ENCODE peak calls at places on chromosome 5, in ten cellular contexts. L is astrocyte, P is A549, G is GM23248, C is aorta, A is gastrocnemius medialis, B is IMR-90, K is transverse colon, N is tibial artery, E is right cardiac atrium. R is an unnamed sample.

GRCh38 chr5:148759101-148759500 is 67.3 kb upstream of the ADRB2 start:
- DNase-seq in C (no peak), A (no peak), K (no peak), P (no peak), E (no peak), G (no peak), B (no peak), N (no peak), L (no peak), R (no peak)

GRCh38 chr5:115169392-115170127 is at the start of gene TRIM36:
- DNase-seq in L (peak), B (peak), N (peak), A (peak), G (peak), E (peak), P (peak), C (peak), K (peak), R (peak)

GRCh38 chr5:149130932-149131273 is 10.4 kb upstream of the ABLIM3 start:
- DNase-seq in N (no peak), E (no peak), L (no peak), P (no peak), K (no peak), B (no peak), C (no peak), A (no peak), G (no peak), R (no peak)

GRCh38 chr5:179904463-179905143 is 3.1 kb downstream of the TBC1D9B start:
- DNase-seq in G (no peak), N (no peak), L (no peak), B (no peak), P (no peak), C (no peak), E (no peak), K (no peak), A (no peak), R (no peak)

GRCh38 chr5:181217111-181217804 is 5.8 kb upstream of the TRIM41 start:
- DNase-seq in E (peak), N (peak), B (peak), P (peak), G (peak), K (peak), L (peak), C (peak), A (no peak), R (no peak)

GRCh38 chr5:65142511-65143011 is 339.2 kb downstream of the ADAMTS6 start:
- DNase-seq in C (no peak), A (no peak), K (no peak), G (peak), P (no peak), E (no peak), N (no peak), B (peak), L (peak), R (no peak)

GRCh38 chr5:3194141-3194540 is 401.5 kb upstream of the IRX1 start:
- DNase-seq in N (no peak), K (no peak), G (no peak), A (no peak), C (no peak), B (no peak), E (no peak), L (no peak), P (no peak), R (no peak)

GRCh38 chr5:36006161-36006560 is 15.0 kb upstream of the UGT3A1 start:
- DNase-seq in B (no peak), G (no peak), L (no peak), N (no peak), C (no peak), E (no peak), A (no peak), K (no peak), P (no peak), R (no peak)

GRCh38 chr5:96963267-96963666 is 27.4 kb downstream of the LNPEP start:
- DNase-seq in A (peak), E (peak), G (peak), K (peak), L (peak), C (peak), N (peak), P (no peak), B (peak), R (peak)

GRCh38 chr5:67246108-67246507 is 49.5 kb upstream of the CD180 start:
- DNase-seq in A (no peak), L (peak), E (peak), G (peak), N (no peak), B (peak), C (no peak), P (peak), K (no peak), R (no peak)

GRCh38 chr5:159183247-159183646 is 26.1 kb downstream of the RNF145 start:
- DNase-seq in C (no peak), L (no peak), A (no peak), E (no peak), B (no peak), K (no peak), P (no peak), G (no peak), N (no peak), R (no peak)

GRCh38 chr5:117266237-117266725 is 691.7 kb upstream of the SEMA6A start:
- DNase-seq in E (no peak), P (no peak), K (no peak), L (no peak), N (no peak), A (no peak), G (no peak), C (no peak), B (no peak), R (no peak)

GRCh38 chr5:168290902-168291280 is 554 bp upstream of the WWC1 start:
- DNase-seq in A (no peak), K (no peak), G (no peak), C (no peak), E (no peak), N (no peak), L (no peak), B (no peak), P (no peak), R (no peak)
- H3K4me3 ChIP-seq in A (no peak), K (peak), G (peak), C (no peak), E (no peak), N (no peak), L (peak), B (peak), P (peak), R (peak)

DNA sequence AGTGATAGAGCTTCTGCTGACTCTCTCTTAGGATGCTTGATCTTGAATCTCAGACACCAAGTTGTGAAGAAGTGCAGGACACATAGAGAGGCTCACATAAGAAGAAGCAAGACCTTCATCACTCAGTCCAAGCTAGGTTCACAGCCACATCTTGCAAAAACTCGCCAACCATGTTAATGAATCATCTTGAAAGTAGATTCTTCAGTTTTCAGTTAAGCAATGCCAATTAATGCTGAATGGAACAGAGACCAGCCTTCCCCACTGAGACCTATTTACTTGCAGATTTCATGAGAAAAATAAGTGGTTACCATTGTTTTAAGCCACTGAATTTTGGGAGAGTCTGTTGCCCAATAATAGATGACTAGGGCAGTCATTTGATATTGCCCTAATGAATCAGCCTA is 217.7 kb upstream of the EDIL3 start:
- DNase-seq in G (no peak), E (no peak), C (no peak), A (no peak), L (peak), P (no peak), K (no peak), N (no peak), B (no peak), R (no peak)
- H3K27ac ChIP-seq in G (no peak), E (no peak), C (no peak), A (no peak), L (no peak), P (no peak), K (no peak), N (no peak), B (no peak), R (no peak)

GRCh38 chr5:83718936-83719495 is 1.6 kb downstream of the HAPLN1 start:
- DNase-seq in L (no peak), N (no peak), P (no peak), A (no peak), E (no peak), C (no peak), K (no peak), G (no peak), B (no peak), R (no peak)

GRCh38 chr5:83720805-83721431 is at the start of gene HAPLN1:
- DNase-seq in E (no peak), K (no peak), B (no peak), A (no peak), P (no peak), C (no peak), G (peak), N (no peak), L (no peak), R (no peak)

GRCh38 chr5:83724001-83724400 is 3.3 kb upstream of the HAPLN1 start:
- DNase-seq in E (no peak), C (no peak), B (no peak), P (no peak), L (no peak), A (no peak), G (no peak), N (no peak), K (peak), R (no peak)

GRCh38 chr5:83724915-83725314 is 4.3 kb upstream of the HAPLN1 start:
- DNase-seq in K (no peak), A (no peak), G (no peak), L (no peak), P (no peak), N (no peak), E (no peak), C (no peak), B (no peak), R (no peak)

DNA sequence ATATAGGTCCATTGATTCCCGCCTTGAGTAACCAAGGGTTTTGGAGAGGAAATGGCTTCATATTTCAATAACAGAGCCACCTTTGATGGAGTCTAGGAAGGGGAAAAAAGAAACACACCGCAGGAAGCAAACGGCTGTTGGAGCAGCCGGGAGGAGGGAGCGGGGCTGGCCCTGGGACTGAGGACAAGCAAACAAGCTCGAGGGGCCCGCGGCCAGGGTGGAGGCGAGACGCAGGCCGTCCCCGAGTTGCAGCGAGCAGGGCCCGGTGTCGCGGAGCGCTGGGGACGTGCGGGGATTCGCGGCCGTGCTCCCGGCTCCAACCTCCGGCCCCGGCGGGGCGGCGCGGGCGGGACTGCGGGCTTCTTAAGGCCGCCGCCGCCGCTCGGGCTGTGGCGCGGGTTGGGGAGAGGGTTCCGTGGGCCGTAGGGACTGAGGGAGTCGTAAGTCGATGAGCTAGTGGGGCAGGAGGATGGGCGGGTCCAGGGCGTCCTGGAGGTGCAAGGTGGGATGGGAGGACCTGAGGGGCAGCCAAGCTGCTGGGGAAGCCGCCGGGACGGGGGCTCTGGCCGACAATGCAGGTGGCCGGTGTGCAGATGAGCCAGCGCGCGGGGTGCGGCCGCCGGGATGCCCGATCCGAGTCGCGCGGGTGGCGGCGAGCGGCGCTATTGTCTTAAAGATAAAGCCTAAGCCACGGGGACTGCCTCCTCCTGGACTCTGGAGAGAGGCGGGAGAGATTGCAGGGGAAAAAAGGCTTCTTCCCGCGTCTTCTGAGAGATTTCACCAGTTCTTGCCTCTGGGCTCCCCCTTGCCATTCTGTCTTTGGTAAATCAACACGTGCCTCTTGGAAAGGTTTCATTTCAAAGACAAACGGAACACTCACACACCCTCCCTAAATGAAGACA is 1.5 kb upstream of the HAPLN1 start:
- DNase-seq in P (peak), A (no peak), E (peak), N (peak), B (peak), C (peak), L (peak), K (peak), G (peak), R (peak)
- H3K4me3 ChIP-seq in P (peak), A (peak), E (peak), N (peak), B (peak), C (peak), L (peak), K (peak), G (peak), R (peak)

DNA sequence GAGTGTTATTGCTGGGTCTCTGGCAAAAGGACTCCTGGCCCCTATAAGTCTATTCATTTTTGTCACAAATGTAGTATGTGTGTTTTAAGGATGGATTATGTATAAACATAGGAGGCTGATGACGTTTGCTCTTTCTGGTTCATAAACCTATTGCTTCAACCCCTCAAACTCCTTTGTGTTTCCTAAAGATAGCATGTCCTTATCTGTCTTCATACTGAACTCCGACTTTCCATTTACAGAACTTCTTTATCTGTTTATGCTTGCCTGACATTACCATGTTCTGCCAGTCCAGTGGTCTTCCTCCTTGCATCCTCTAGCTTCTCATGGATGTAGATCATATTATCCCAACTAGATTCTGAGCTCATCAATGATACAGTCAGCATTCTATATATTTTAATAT is 46.1 kb downstream of the ARHGEF28 start:
- DNase-seq in P (no peak), C (no peak), L (no peak), A (no peak), N (no peak), K (no peak), G (no peak), B (peak), E (no peak), R (no peak)
- H3K27ac ChIP-seq in P (peak), C (no peak), L (no peak), A (no peak), N (no peak), K (no peak), G (no peak), B (peak), E (no peak), R (no peak)

DNA sequence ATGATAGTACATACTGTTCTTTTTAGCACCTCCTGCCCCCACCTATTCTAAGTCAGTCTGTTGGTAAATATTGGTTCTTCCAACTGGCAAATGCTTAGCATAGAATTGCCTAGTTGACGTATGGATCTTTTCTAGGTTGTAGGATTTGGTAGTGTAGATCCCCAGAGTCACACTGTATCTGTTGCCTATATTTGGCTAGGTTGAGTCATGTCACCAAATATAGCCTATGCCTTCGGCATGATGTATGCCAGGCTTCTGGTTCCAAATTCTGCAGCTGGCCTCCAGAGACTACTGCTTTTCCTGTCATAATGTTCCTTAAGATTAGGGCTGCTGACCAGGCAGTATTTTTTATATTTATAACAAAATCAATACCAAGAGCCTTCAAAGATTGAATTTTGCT is 38.2 kb downstream of the CPEB4 start:
- DNase-seq in C (peak), L (peak), A (peak), G (peak), B (peak), P (no peak), K (no peak), N (peak), E (no peak), R (no peak)
- H3K4me3 ChIP-seq in C (no peak), L (no peak), A (peak), G (no peak), B (no peak), P (no peak), K (no peak), N (no peak), E (no peak), R (no peak)

GRCh38 chr5:172868924-172869565 is 35.0 kb downstream of the ERGIC1 start:
- DNase-seq in L (peak), E (peak), G (peak), N (peak), K (peak), C (peak), P (peak), A (peak), B (peak), R (peak)
- H3K27ac ChIP-seq in L (peak), E (peak), G (peak), N (peak), K (peak), C (peak), P (peak), A (peak), B (peak), R (peak)

GRCh38 chr5:68253612-68254341 is 38.2 kb downstream of the PIK3R1 start:
- DNase-seq in B (no peak), L (no peak), G (peak), P (no peak), C (no peak), A (no peak), E (no peak), K (no peak), N (no peak), R (no peak)
- H3K4me3 ChIP-seq in B (no peak), L (no peak), G (no peak), P (no peak), C (no peak), A (peak), E (no peak), K (no peak), N (no peak), R (peak)